ENCODE peak calls at places on chromosome 17, in nine cellular contexts. S, K, Q, Z, X, N, O, E and F are unnamed samples. For H3K36me3, the result is how much of the 10 kb centered on the place peaks cover.

GRCh38 chr17:33523577-33523981 is 230.5 kb upstream of the ASIC2 start:
- DNase-seq in S (peak), K (no peak), Q (no peak), Z (no peak), X (no peak), N (peak), O (no peak), E (no peak), F (no peak)

GRCh38 chr17:36723459-36723858 is 122.1 kb downstream of the MRM1 start:
- DNase-seq in S (no peak), K (no peak), Q (no peak), Z (no peak), X (no peak), N (no peak), O (no peak), E (no peak), F (no peak)

GRCh38 chr17:3027786-3028532 is 35.4 kb downstream of the OR1D5 start:
- DNase-seq in S (no peak), K (peak), Q (no peak), Z (no peak), X (no peak), N (no peak), O (no peak), E (no peak), F (no peak)

GRCh38 chr17:15900871-15901270 is 44.1 kb upstream of the ADORA2B start:
- DNase-seq in S (no peak), K (no peak), Q (peak), Z (no peak), X (no peak), N (no peak), O (no peak), E (no peak), F (no peak)

GRCh38 chr17:28221751-28222414 is 97.1 kb upstream of the TMEM97 start:
- DNase-seq in S (no peak), K (no peak), Q (no peak), Z (no peak), X (no peak), N (no peak), O (peak), E (no peak), F (no peak)

GRCh38 chr17:42358434-42358833 is 29.8 kb downstream of the STAT3 start:
- DNase-seq in S (no peak), K (no peak), Q (no peak), Z (no peak), X (no peak), N (no peak), O (no peak), E (no peak), F (no peak)

GRCh38 chr17:78933959-78934568 is 8.9 kb upstream of the TIMP2 start:
- DNase-seq in S (peak), K (peak), Q (no peak), Z (peak), X (peak), N (peak), O (peak), E (peak), F (peak)

GRCh38 chr17:77723909-77724875 is 234.3 kb upstream of the TNRC6C start:
- DNase-seq in S (no peak), K (no peak), Q (peak), Z (no peak), X (no peak), N (no peak), O (no peak), E (no peak), F (no peak)

DNA sequence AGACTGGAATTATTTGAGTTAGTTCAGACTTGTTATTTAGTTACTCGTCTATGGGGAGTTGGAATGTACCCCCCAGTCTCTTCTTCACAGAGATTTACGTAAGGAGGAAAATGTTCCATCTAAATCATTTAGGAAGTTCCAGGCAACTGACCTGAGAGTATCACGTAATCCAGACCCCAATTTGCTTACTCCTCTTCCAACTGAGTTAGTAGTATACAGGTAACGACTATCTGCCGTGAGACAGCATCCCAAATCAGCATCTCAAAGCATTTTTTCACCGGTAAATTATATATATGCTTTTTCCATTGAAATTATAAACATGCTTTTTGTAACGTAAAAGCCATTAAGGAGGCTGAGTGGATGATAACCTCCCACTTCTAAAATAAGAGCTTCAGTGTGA is 214.3 kb upstream of the WSB1 start:
- DNase-seq in S (no peak), K (no peak), Q (no peak), Z (no peak), X (no peak), N (no peak), O (no peak), E (no peak), F (no peak)
- TF ChIP-seq POLR2A in S (no peak), K (no peak), Q (no peak), Z (no peak), X (no peak), N (no peak), O (no peak), E (no peak), F (no peak)

GRCh38 chr17:56896968-56897359 is 16.9 kb downstream of the TRIM25 start:
- DNase-seq in S (peak), K (no peak), Q (no peak), Z (no peak), X (no peak), N (no peak), O (no peak), E (no peak), F (no peak)
- H3K36me3 ChIP-seq in S (under half), K (half or more), Q (half or more), Z (under half), X (under half), N (under half), O (half or more), E (half or more), F (half or more)

DNA sequence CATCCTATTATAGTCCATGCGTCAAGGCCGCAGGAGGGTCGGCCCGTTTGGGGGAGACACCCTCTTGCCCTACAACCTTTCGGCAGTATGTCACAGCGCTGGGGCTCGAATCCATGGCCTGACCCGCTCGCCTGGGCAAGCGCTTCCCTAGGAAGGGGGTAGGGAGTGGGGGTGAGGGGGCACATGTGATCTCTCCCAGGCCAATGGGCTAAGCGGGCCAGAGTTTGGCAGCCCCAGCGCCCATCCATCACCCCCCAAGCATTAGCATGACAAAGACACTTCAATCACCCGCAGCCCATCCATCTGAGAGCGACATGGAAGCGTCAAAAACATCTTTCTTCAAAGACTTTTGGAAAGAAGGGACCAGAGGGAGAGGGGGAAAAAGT is at the start of gene HOXB1:
- DNase-seq in S (no peak), K (no peak), Q (no peak), Z (no peak), X (no peak), N (no peak), O (no peak), E (no peak), F (no peak)
- H3K4me3 ChIP-seq in S (no peak), K (no peak), Q (no peak), Z (no peak), X (no peak), N (no peak), O (no peak), E (no peak), F (no peak)

GRCh38 chr17:75456417-75457046 is at the start of gene TMEM94:
- DNase-seq in S (peak), K (peak), Q (peak), Z (peak), X (peak), N (peak), O (peak), E (peak), F (peak)
- TF ChIP-seq POLR2A in S (peak), K (no peak), Q (peak), Z (no peak), X (no peak), N (peak), O (peak), E (peak), F (peak)

DNA sequence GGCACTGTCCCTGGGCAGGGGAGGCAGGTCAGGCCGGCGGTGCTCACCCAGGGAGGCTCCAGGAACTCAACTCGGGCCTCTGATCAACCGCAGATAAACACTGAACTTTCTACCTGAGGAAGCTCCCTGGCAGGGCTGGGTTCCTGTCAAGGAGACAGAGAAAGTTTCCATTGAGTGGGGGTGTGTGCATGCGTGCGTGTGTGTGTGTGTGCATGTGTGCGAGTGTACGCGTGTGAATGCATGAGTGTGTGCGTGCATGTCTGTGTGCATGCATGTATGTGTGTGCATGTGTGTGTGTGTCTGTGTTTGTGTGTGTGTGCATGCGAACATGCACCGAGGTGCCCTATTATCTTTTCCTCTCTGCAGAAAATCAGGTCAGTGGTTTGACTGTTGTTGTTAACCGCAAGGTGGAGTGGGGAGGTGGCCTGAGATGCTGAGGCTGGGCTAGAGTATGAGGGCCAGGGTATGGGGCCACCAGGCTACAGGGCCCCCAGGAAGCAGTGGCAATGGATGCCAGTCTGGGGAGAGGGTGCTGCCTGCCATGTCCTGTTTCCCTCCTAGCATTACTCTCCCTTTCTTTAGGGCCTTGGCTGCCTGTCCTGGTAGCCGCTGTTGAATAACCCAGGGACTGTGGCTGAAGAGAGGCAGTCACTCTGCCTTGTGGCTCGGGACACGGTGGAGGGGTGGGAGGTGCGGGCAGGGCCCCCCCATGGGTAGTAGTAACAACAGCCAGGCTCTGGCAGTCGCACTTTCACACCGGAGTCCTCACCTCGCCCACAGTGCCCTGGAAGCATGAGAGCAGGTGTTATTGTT is 24.0 kb downstream of the CCR7 start:
- DNase-seq in S (no peak), K (peak), Q (no peak), Z (no peak), X (peak), N (peak), O (no peak), E (no peak), F (no peak)
- H3K36me3 ChIP-seq in S (under half), K (under half), Q (under half), Z (under half), X (under half), N (under half), O (under half), E (under half), F (under half)

GRCh38 chr17:9647014-9647413 is 1.7 kb downstream of the USP43 start:
- DNase-seq in S (peak), K (no peak), Q (no peak), Z (peak), X (no peak), N (no peak), O (no peak), E (no peak), F (peak)
- H3K4me3 ChIP-seq in S (no peak), K (no peak), Q (no peak), Z (peak), X (no peak), N (no peak), O (no peak), E (no peak), F (no peak)